ENCODE peak calls at places on chromosomes 1 and 21, in nine cellular contexts. T, O, W, K, D, S, Y, A and B are unnamed samples.
A peak's percentile ranks its signal among the peaks of the same experiment; 100 is the strongest.

GRCh38 chr21:43853851-43854772 is 10.9 kb upstream of the AGPAT3 start:
- DNase-seq in T (no peak), O (no peak), W (no peak), K (no peak), D (no peak), S (peak; percentile 20), Y (no peak), A (no peak), B (no peak)

GRCh38 chr21:26888256-26888655 is 43.0 kb upstream of the ADAMTS1 start:
- DNase-seq in T (no peak), O (no peak), W (no peak), K (no peak), D (no peak), S (no peak), Y (no peak), A (no peak), B (no peak)

GRCh38 chr1:178548108-178548507 is 35.2 kb downstream of the TEX35 start:
- DNase-seq in T (no peak), O (no peak), W (peak; percentile 25), K (no peak), D (no peak), S (no peak), Y (no peak), A (no peak), B (no peak)

GRCh38 chr1:55428944-55429931 is 214.1 kb upstream of the USP24 start:
- DNase-seq in T (peak; percentile 7), O (peak; percentile 32), W (peak; percentile 7), K (no peak), D (no peak), S (no peak), Y (peak; percentile 86), A (peak; percentile 88), B (no peak)

GRCh38 chr1:60727553-60727952 is 354.8 kb upstream of the NFIA start:
- DNase-seq in T (no peak), O (no peak), W (peak; percentile 25), K (no peak), D (no peak), S (no peak), Y (no peak), A (no peak), B (no peak)

GRCh38 chr1:8764301-8764937 is 53.0 kb downstream of the RERE start:
- DNase-seq in T (peak; percentile 33), O (no peak), W (no peak), K (no peak), D (no peak), S (no peak), Y (no peak), A (no peak), B (no peak)

GRCh38 chr21:16969636-16970035 is 543.2 kb upstream of the CXADR start:
- DNase-seq in T (no peak), O (no peak), W (no peak), K (no peak), D (no peak), S (no peak), Y (no peak), A (no peak), B (no peak)

GRCh38 chr1:22398656-22399420 is 52.8 kb upstream of the ZBTB40 start:
- DNase-seq in T (no peak), O (no peak), W (no peak), K (no peak), D (no peak), S (no peak), Y (no peak), A (no peak), B (no peak)

GRCh38 chr1:47663286-47663685 is 225.4 kb downstream of the FOXD2 start:
- DNase-seq in T (no peak), O (no peak), W (no peak), K (no peak), D (no peak), S (no peak), Y (no peak), A (no peak), B (peak; percentile 67)

GRCh38 chr1:192588546-192588945 is 13.0 kb downstream of the RGS1 start:
- DNase-seq in T (no peak), O (no peak), W (no peak), K (no peak), D (no peak), S (no peak), Y (no peak), A (no peak), B (no peak)

GRCh38 chr1:218025454-218025853 is 259.6 kb upstream of the RRP15 start:
- DNase-seq in T (no peak), O (no peak), W (no peak), K (no peak), D (no peak), S (no peak), Y (no peak), A (no peak), B (no peak)

GRCh38 chr1:180027949-180028445 is 73.4 kb downstream of the CEP350 start:
- DNase-seq in T (no peak), O (no peak), W (no peak), K (no peak), D (no peak), S (no peak), Y (no peak), A (no peak), B (no peak)

GRCh38 chr21:17925900-17926299 is 106.7 kb upstream of the C21orf91 start:
- DNase-seq in T (peak; percentile 26), O (no peak), W (peak; percentile 43), K (peak; percentile 21), D (no peak), S (peak; percentile 12), Y (no peak), A (no peak), B (peak; percentile 62)

GRCh38 chr1:231272880-231273279 is 31.9 kb downstream of the GNPAT start:
- DNase-seq in T (no peak), O (no peak), W (no peak), K (no peak), D (no peak), S (peak; percentile 54), Y (no peak), A (no peak), B (no peak)

GRCh38 chr1:187051618-187052232 is 223.0 kb downstream of the PLA2G4A start:
- DNase-seq in T (peak; percentile 66), O (no peak), W (peak; percentile 70), K (peak; percentile 56), D (no peak), S (peak; percentile 59), Y (peak; percentile 35), A (no peak), B (peak; percentile 73)

GRCh38 chr1:119083479-119083878 is 57.0 kb downstream of the WARS2 start:
- DNase-seq in T (no peak), O (no peak), W (no peak), K (no peak), D (no peak), S (no peak), Y (no peak), A (no peak), B (no peak)

GRCh38 chr1:26693557-26694184 is 2.1 kb upstream of the ARID1A start:
- DNase-seq in T (peak; percentile 21), O (no peak), W (no peak), K (no peak), D (no peak), S (no peak), Y (no peak), A (no peak), B (no peak)

GRCh38 chr1:22916469-22916817 is 56.2 kb downstream of the LACTBL1 start:
- DNase-seq in T (peak; percentile 90), O (no peak), W (no peak), K (no peak), D (no peak), S (no peak), Y (no peak), A (no peak), B (no peak)

GRCh38 chr1:100542264-100542663 is 4.3 kb downstream of the GPR88 start:
- DNase-seq in T (no peak), O (no peak), W (no peak), K (no peak), D (no peak), S (no peak), Y (no peak), A (no peak), B (no peak)

GRCh38 chr1:100543640-100544039 is 5.7 kb downstream of the GPR88 start:
- DNase-seq in T (peak; percentile 43), O (no peak), W (peak; percentile 90), K (no peak), D (no peak), S (peak; percentile 63), Y (peak; percentile 26), A (no peak), B (peak; percentile 85)

GRCh38 chr1:100536031-100536430 is 1.9 kb upstream of the GPR88 start:
- DNase-seq in T (no peak), O (no peak), W (no peak), K (no peak), D (no peak), S (no peak), Y (no peak), A (no peak), B (no peak)

GRCh38 chr1:100538935-100539835 is 1.2 kb downstream of the GPR88 start:
- DNase-seq in T (peak; percentile 17), O (no peak), W (peak; percentile 68), K (peak; percentile 45), D (peak; percentile 33), S (peak; percentile 42), Y (no peak), A (no peak), B (peak; percentile 42)

GRCh38 chr1:100539836-100540536 is 2.0 kb downstream of the GPR88 start:
- DNase-seq in T (peak; percentile 17), O (no peak), W (peak; percentile 66), K (peak; percentile 50), D (peak; percentile 32), S (no peak), Y (no peak), A (no peak), B (no peak)
- H3K4me1 ChIP-seq in T (peaks cover 10% of the 10 kb centered on the region), O (peaks cover 13% of the 10 kb centered on the region), W (peaks cover 3% of the 10 kb centered on the region), K (no peaks in the 10 kb centered on the region), D (peaks cover 9% of the 10 kb centered on the region), S (peaks cover 15% of the 10 kb centered on the region), Y (no peaks in the 10 kb centered on the region), A (peaks cover 12% of the 10 kb centered on the region), B (peaks cover 27% of the 10 kb centered on the region)

DNA sequence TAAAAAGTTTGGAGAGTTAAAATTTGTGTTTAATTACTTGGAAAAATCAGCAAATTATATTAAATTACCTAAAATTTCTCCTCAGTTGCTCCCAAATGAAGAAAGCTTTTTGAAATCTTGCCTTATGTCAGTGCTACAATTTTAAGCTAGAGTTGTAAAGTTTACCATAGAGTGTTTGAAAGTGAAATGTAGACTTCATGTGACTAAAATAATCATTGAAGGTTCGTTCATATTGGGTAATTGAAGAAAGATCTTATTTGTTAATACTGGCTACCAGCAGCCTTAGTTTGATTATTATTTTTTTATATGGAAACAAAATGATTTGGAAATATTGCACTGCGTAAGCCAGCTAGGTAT is 4.4 kb downstream of the DYRK1A start:
- DNase-seq in T (no peak), O (no peak), W (no peak), K (no peak), D (no peak), S (no peak), Y (no peak), A (no peak), B (no peak)
- H3K4me1 ChIP-seq in T (peaks cover 46% of the 10 kb centered on the region), O (peaks cover 38% of the 10 kb centered on the region), W (peaks cover 40% of the 10 kb centered on the region), K (peaks cover 23% of the 10 kb centered on the region), D (peaks cover 52% of the 10 kb centered on the region), S (peaks cover 76% of the 10 kb centered on the region), Y (peaks cover 36% of the 10 kb centered on the region), A (peaks cover 59% of the 10 kb centered on the region), B (peaks cover 55% of the 10 kb centered on the region)

GRCh38 chr1:117691942-117692341 is 86.1 kb downstream of the TENT5C start:
- DNase-seq in T (no peak), O (no peak), W (no peak), K (no peak), D (no peak), S (no peak), Y (no peak), A (no peak), B (no peak)
- H3K4me1 ChIP-seq in T (no peaks in the 10 kb centered on the region), O (no peaks in the 10 kb centered on the region), W (peaks cover 4% of the 10 kb centered on the region), K (no peaks in the 10 kb centered on the region), D (peaks cover 7% of the 10 kb centered on the region), S (peaks cover 5% of the 10 kb centered on the region), Y (no peaks in the 10 kb centered on the region), A (peaks cover 11% of the 10 kb centered on the region), B (peaks cover 3% of the 10 kb centered on the region)

GRCh38 chr1:91752324-91752723 is 133.6 kb downstream of the TGFBR3 start:
- DNase-seq in T (no peak), O (no peak), W (no peak), K (no peak), D (no peak), S (peak; percentile 35), Y (no peak), A (no peak), B (no peak)
- H3K4me1 ChIP-seq in T (peaks cover 8% of the 10 kb centered on the region), O (peaks cover 40% of the 10 kb centered on the region), W (no peaks in the 10 kb centered on the region), K (no peaks in the 10 kb centered on the region), D (no peaks in the 10 kb centered on the region), S (peaks cover 4% of the 10 kb centered on the region), Y (no peaks in the 10 kb centered on the region), A (peaks cover 19% of the 10 kb centered on the region), B (no peaks in the 10 kb centered on the region)